ENCODE peak calls at places on chromosome 22, in six cellular contexts. One of them, this sample, is unnamed.

GRCh38 chr22:27213291-27213690 is 555.9 kb downstream of the MIAT start:
- DNase-seq in T-cell: no peak
- DNase-seq in stimulated activated CD8-positive, alpha-beta memory T cell treated with anti-CD3 and anti-CD28 coated beads, Interleukin-12 subunit alpha, Interleukin-12 subunit beta, amount 100 ng/mL, for 1 hour: no peak
- DNase-seq in Ammon's horn: no peak
- DNase-seq in cardiac fibroblast: no peak
- DNase-seq in EH: no peak
- DNase-seq in this sample: no peak

GRCh38 chr22:37544955-37545702 is 15.2 kb upstream of the CDC42EP1 start:
- DNase-seq in T-cell: no peak
- DNase-seq in cardiac fibroblast: peak
- DNase-seq in stimulated activated CD8-positive, alpha-beta memory T cell treated with anti-CD3 and anti-CD28 coated beads, Interleukin-12 subunit alpha, Interleukin-12 subunit beta, amount 100 ng/mL, for 1 hour: no peak
- DNase-seq in Ammon's horn: no peak
- DNase-seq in EH: peak
- DNase-seq in this sample: peak

GRCh38 chr22:25136953-25137576 is 62.6 kb upstream of the CRYBB3 start:
- DNase-seq in cardiac fibroblast: no peak
- DNase-seq in T-cell: no peak
- DNase-seq in EH: no peak
- DNase-seq in Ammon's horn: no peak
- DNase-seq in stimulated activated CD8-positive, alpha-beta memory T cell treated with anti-CD3 and anti-CD28 coated beads, Interleukin-12 subunit alpha, Interleukin-12 subunit beta, amount 100 ng/mL, for 1 hour: no peak
- DNase-seq in this sample: no peak

GRCh38 chr22:41561335-41561734 is 525 bp downstream of the CSDC2 start:
- DNase-seq in T-cell: no peak
- DNase-seq in cardiac fibroblast: no peak
- DNase-seq in EH: peak
- DNase-seq in stimulated activated CD8-positive, alpha-beta memory T cell treated with anti-CD3 and anti-CD28 coated beads, Interleukin-12 subunit alpha, Interleukin-12 subunit beta, amount 100 ng/mL, for 1 hour: no peak
- DNase-seq in Ammon's horn: no peak
- DNase-seq in this sample: no peak

GRCh38 chr22:50477923-50478322 is 3.1 kb upstream of the SBF1 start:
- DNase-seq in stimulated activated CD8-positive, alpha-beta memory T cell treated with anti-CD3 and anti-CD28 coated beads, Interleukin-12 subunit alpha, Interleukin-12 subunit beta, amount 100 ng/mL, for 1 hour: no peak
- DNase-seq in T-cell: no peak
- DNase-seq in EH: no peak
- DNase-seq in Ammon's horn: no peak
- DNase-seq in cardiac fibroblast: no peak
- DNase-seq in this sample: no peak

GRCh38 chr22:37492428-37493344 is 6.5 kb upstream of the MFNG start:
- DNase-seq in cardiac fibroblast: peak
- DNase-seq in Ammon's horn: no peak
- DNase-seq in stimulated activated CD8-positive, alpha-beta memory T cell treated with anti-CD3 and anti-CD28 coated beads, Interleukin-12 subunit alpha, Interleukin-12 subunit beta, amount 100 ng/mL, for 1 hour: no peak
- DNase-seq in T-cell: peak
- DNase-seq in EH: peak
- DNase-seq in this sample: peak

GRCh38 chr22:19717691-19718254 is 3.5 kb downstream of the SEPTIN5 start:
- DNase-seq in EH: peak
- DNase-seq in stimulated activated CD8-positive, alpha-beta memory T cell treated with anti-CD3 and anti-CD28 coated beads, Interleukin-12 subunit alpha, Interleukin-12 subunit beta, amount 100 ng/mL, for 1 hour: peak
- DNase-seq in cardiac fibroblast: peak
- DNase-seq in Ammon's horn: peak
- DNase-seq in T-cell: peak
- DNase-seq in this sample: peak

GRCh38 chr22:26406118-26406517 is 22.9 kb upstream of the ASPHD2 start:
- DNase-seq in stimulated activated CD8-positive, alpha-beta memory T cell treated with anti-CD3 and anti-CD28 coated beads, Interleukin-12 subunit alpha, Interleukin-12 subunit beta, amount 100 ng/mL, for 1 hour: no peak
- DNase-seq in EH: peak
- DNase-seq in Ammon's horn: no peak
- DNase-seq in cardiac fibroblast: peak
- DNase-seq in T-cell: no peak
- DNase-seq in this sample: no peak

GRCh38 chr22:31556627-31557203 is 60.4 kb downstream of the SFI1 start:
- DNase-seq in EH: peak
- DNase-seq in cardiac fibroblast: peak
- DNase-seq in stimulated activated CD8-positive, alpha-beta memory T cell treated with anti-CD3 and anti-CD28 coated beads, Interleukin-12 subunit alpha, Interleukin-12 subunit beta, amount 100 ng/mL, for 1 hour: no peak
- DNase-seq in T-cell: no peak
- DNase-seq in Ammon's horn: peak
- DNase-seq in this sample: no peak

GRCh38 chr22:44231229-44231628 is 50.5 kb downstream of the PARVG start:
- DNase-seq in EH: no peak
- DNase-seq in stimulated activated CD8-positive, alpha-beta memory T cell treated with anti-CD3 and anti-CD28 coated beads, Interleukin-12 subunit alpha, Interleukin-12 subunit beta, amount 100 ng/mL, for 1 hour: no peak
- DNase-seq in Ammon's horn: no peak
- DNase-seq in T-cell: no peak
- DNase-seq in cardiac fibroblast: no peak
- DNase-seq in this sample: no peak

GRCh38 chr22:47377926-47378560 is 615.6 kb downstream of the TBC1D22A start:
- DNase-seq in stimulated activated CD8-positive, alpha-beta memory T cell treated with anti-CD3 and anti-CD28 coated beads, Interleukin-12 subunit alpha, Interleukin-12 subunit beta, amount 100 ng/mL, for 1 hour: no peak
- DNase-seq in T-cell: no peak
- DNase-seq in Ammon's horn: no peak
- DNase-seq in EH: no peak
- DNase-seq in cardiac fibroblast: no peak
- DNase-seq in this sample: no peak

GRCh38 chr22:36640106-36640672 is 63.4 kb downstream of the CACNG2 start:
- DNase-seq in Ammon's horn: no peak
- DNase-seq in stimulated activated CD8-positive, alpha-beta memory T cell treated with anti-CD3 and anti-CD28 coated beads, Interleukin-12 subunit alpha, Interleukin-12 subunit beta, amount 100 ng/mL, for 1 hour: no peak
- DNase-seq in T-cell: no peak
- DNase-seq in cardiac fibroblast: no peak
- DNase-seq in EH: no peak
- DNase-seq in this sample: no peak

GRCh38 chr22:49768961-49769690 is 58.5 kb downstream of the BRD1 start:
- DNase-seq in Ammon's horn: no peak
- DNase-seq in T-cell: no peak
- DNase-seq in stimulated activated CD8-positive, alpha-beta memory T cell treated with anti-CD3 and anti-CD28 coated beads, Interleukin-12 subunit alpha, Interleukin-12 subunit beta, amount 100 ng/mL, for 1 hour: no peak
- DNase-seq in EH: peak
- DNase-seq in cardiac fibroblast: peak
- DNase-seq in this sample: no peak

GRCh38 chr22:26610072-26610958 is 7.5 kb downstream of the CRYBB1 start:
- DNase-seq in EH: peak
- DNase-seq in Ammon's horn: peak
- DNase-seq in stimulated activated CD8-positive, alpha-beta memory T cell treated with anti-CD3 and anti-CD28 coated beads, Interleukin-12 subunit alpha, Interleukin-12 subunit beta, amount 100 ng/mL, for 1 hour: no peak
- DNase-seq in cardiac fibroblast: peak
- DNase-seq in T-cell: no peak
- DNase-seq in this sample: peak

GRCh38 chr22:49368976-49369725 is 458.5 kb downstream of the BRD1 start:
- DNase-seq in T-cell: no peak
- DNase-seq in Ammon's horn: no peak
- DNase-seq in stimulated activated CD8-positive, alpha-beta memory T cell treated with anti-CD3 and anti-CD28 coated beads, Interleukin-12 subunit alpha, Interleukin-12 subunit beta, amount 100 ng/mL, for 1 hour: no peak
- DNase-seq in cardiac fibroblast: no peak
- DNase-seq in EH: no peak
- DNase-seq in this sample: no peak

GRCh38 chr22:20591660-20592310 is 84.4 kb downstream of the MED15 start:
- DNase-seq in EH: peak
- DNase-seq in stimulated activated CD8-positive, alpha-beta memory T cell treated with anti-CD3 and anti-CD28 coated beads, Interleukin-12 subunit alpha, Interleukin-12 subunit beta, amount 100 ng/mL, for 1 hour: no peak
- DNase-seq in T-cell: no peak
- DNase-seq in Ammon's horn: no peak
- DNase-seq in cardiac fibroblast: no peak
- DNase-seq in this sample: no peak

GRCh38 chr22:50009765-50010675 is 2.5 kb downstream of the IL17REL start:
- DNase-seq in Ammon's horn: no peak
- DNase-seq in cardiac fibroblast: no peak
- DNase-seq in T-cell: no peak
- DNase-seq in EH: no peak
- DNase-seq in stimulated activated CD8-positive, alpha-beta memory T cell treated with anti-CD3 and anti-CD28 coated beads, Interleukin-12 subunit alpha, Interleukin-12 subunit beta, amount 100 ng/mL, for 1 hour: no peak
- DNase-seq in this sample: no peak

GRCh38 chr22:45548991-45549736 is 46.5 kb downstream of the FBLN1 start:
- DNase-seq in EH: peak
- DNase-seq in T-cell: no peak
- DNase-seq in Ammon's horn: no peak
- DNase-seq in stimulated activated CD8-positive, alpha-beta memory T cell treated with anti-CD3 and anti-CD28 coated beads, Interleukin-12 subunit alpha, Interleukin-12 subunit beta, amount 100 ng/mL, for 1 hour: no peak
- DNase-seq in cardiac fibroblast: peak
- DNase-seq in this sample: no peak

GRCh38 chr22:45125198-45125597 is 38.5 kb upstream of the NUP50 start:
- DNase-seq in Ammon's horn: peak
- DNase-seq in stimulated activated CD8-positive, alpha-beta memory T cell treated with anti-CD3 and anti-CD28 coated beads, Interleukin-12 subunit alpha, Interleukin-12 subunit beta, amount 100 ng/mL, for 1 hour: no peak
- DNase-seq in EH: peak
- DNase-seq in cardiac fibroblast: peak
- DNase-seq in T-cell: no peak
- DNase-seq in this sample: no peak

GRCh38 chr22:41181349-41182241 is 23.5 kb upstream of the L3MBTL2 start:
- DNase-seq in Ammon's horn: no peak
- DNase-seq in stimulated activated CD8-positive, alpha-beta memory T cell treated with anti-CD3 and anti-CD28 coated beads, Interleukin-12 subunit alpha, Interleukin-12 subunit beta, amount 100 ng/mL, for 1 hour: no peak
- DNase-seq in T-cell: no peak
- DNase-seq in cardiac fibroblast: peak
- DNase-seq in EH: peak
- DNase-seq in this sample: no peak

GRCh38 chr22:25437414-25438160 is 126.9 kb upstream of the GRK3 start:
- DNase-seq in stimulated activated CD8-positive, alpha-beta memory T cell treated with anti-CD3 and anti-CD28 coated beads, Interleukin-12 subunit alpha, Interleukin-12 subunit beta, amount 100 ng/mL, for 1 hour: no peak
- DNase-seq in Ammon's horn: peak
- DNase-seq in cardiac fibroblast: no peak
- DNase-seq in EH: no peak
- DNase-seq in T-cell: no peak
- DNase-seq in this sample: no peak

GRCh38 chr22:48644108-48644507 is 1183.6 kb downstream of the BRD1 start:
- DNase-seq in T-cell: no peak
- DNase-seq in EH: no peak
- DNase-seq in Ammon's horn: no peak
- DNase-seq in stimulated activated CD8-positive, alpha-beta memory T cell treated with anti-CD3 and anti-CD28 coated beads, Interleukin-12 subunit alpha, Interleukin-12 subunit beta, amount 100 ng/mL, for 1 hour: no peak
- DNase-seq in cardiac fibroblast: no peak
- DNase-seq in this sample: no peak

GRCh38 chr22:27045103-27045940 is 387.9 kb downstream of the MIAT start:
- DNase-seq in EH: peak
- DNase-seq in Ammon's horn: no peak
- DNase-seq in cardiac fibroblast: peak
- DNase-seq in stimulated activated CD8-positive, alpha-beta memory T cell treated with anti-CD3 and anti-CD28 coated beads, Interleukin-12 subunit alpha, Interleukin-12 subunit beta, amount 100 ng/mL, for 1 hour: no peak
- DNase-seq in T-cell: no peak
- DNase-seq in this sample: no peak

GRCh38 chr22:34669001-34669400 is 397.0 kb upstream of the ISX start:
- DNase-seq in stimulated activated CD8-positive, alpha-beta memory T cell treated with anti-CD3 and anti-CD28 coated beads, Interleukin-12 subunit alpha, Interleukin-12 subunit beta, amount 100 ng/mL, for 1 hour: no peak
- DNase-seq in Ammon's horn: peak
- DNase-seq in T-cell: no peak
- DNase-seq in cardiac fibroblast: peak
- DNase-seq in EH: peak
- DNase-seq in this sample: no peak

GRCh38 chr22:34765115-34765514 is 300.8 kb upstream of the ISX start:
- DNase-seq in T-cell: no peak
- DNase-seq in stimulated activated CD8-positive, alpha-beta memory T cell treated with anti-CD3 and anti-CD28 coated beads, Interleukin-12 subunit alpha, Interleukin-12 subunit beta, amount 100 ng/mL, for 1 hour: no peak
- DNase-seq in EH: no peak
- DNase-seq in Ammon's horn: no peak
- DNase-seq in cardiac fibroblast: no peak
- DNase-seq in this sample: no peak

GRCh38 chr22:37284807-37285355 is 2.6 kb downstream of the CYTH4 start:
- DNase-seq in EH: no peak
- DNase-seq in stimulated activated CD8-positive, alpha-beta memory T cell treated with anti-CD3 and anti-CD28 coated beads, Interleukin-12 subunit alpha, Interleukin-12 subunit beta, amount 100 ng/mL, for 1 hour: no peak
- DNase-seq in T-cell: peak
- DNase-seq in cardiac fibroblast: no peak
- DNase-seq in Ammon's horn: peak
- DNase-seq in this sample: no peak

GRCh38 chr22:20720692-20721408 is 53.1 kb upstream of the SERPIND1 start:
- DNase-seq in cardiac fibroblast: no peak
- DNase-seq in Ammon's horn: no peak
- DNase-seq in EH: no peak
- DNase-seq in T-cell: no peak
- DNase-seq in stimulated activated CD8-positive, alpha-beta memory T cell treated with anti-CD3 and anti-CD28 coated beads, Interleukin-12 subunit alpha, Interleukin-12 subunit beta, amount 100 ng/mL, for 1 hour: no peak
- DNase-seq in this sample: no peak

GRCh38 chr22:40029189-40029890 is 34.6 kb downstream of the FAM83F start:
- DNase-seq in T-cell: no peak
- DNase-seq in EH: no peak
- DNase-seq in cardiac fibroblast: no peak
- DNase-seq in Ammon's horn: no peak
- DNase-seq in stimulated activated CD8-positive, alpha-beta memory T cell treated with anti-CD3 and anti-CD28 coated beads, Interleukin-12 subunit alpha, Interleukin-12 subunit beta, amount 100 ng/mL, for 1 hour: no peak
- DNase-seq in this sample: no peak

GRCh38 chr22:48746789-48747425 is 1080.8 kb downstream of the BRD1 start:
- DNase-seq in cardiac fibroblast: no peak
- DNase-seq in stimulated activated CD8-positive, alpha-beta memory T cell treated with anti-CD3 and anti-CD28 coated beads, Interleukin-12 subunit alpha, Interleukin-12 subunit beta, amount 100 ng/mL, for 1 hour: no peak
- DNase-seq in Ammon's horn: no peak
- DNase-seq in EH: no peak
- DNase-seq in T-cell: no peak
- DNase-seq in this sample: peak

GRCh38 chr22:30821863-30822215 is 127.2 kb downstream of the OSBP2 start:
- DNase-seq in T-cell: no peak
- DNase-seq in cardiac fibroblast: no peak
- DNase-seq in Ammon's horn: no peak
- DNase-seq in stimulated activated CD8-positive, alpha-beta memory T cell treated with anti-CD3 and anti-CD28 coated beads, Interleukin-12 subunit alpha, Interleukin-12 subunit beta, amount 100 ng/mL, for 1 hour: no peak
- DNase-seq in EH: no peak
- DNase-seq in this sample: no peak